ENCODE peak calls at places on chromosomes 11 and 22, in six cellular contexts. One of them, this sample, is unnamed.

GRCh38 chr11:15107730-15108515 is 6.8 kb upstream of the INSC start:
- DNase-seq in neural progenitor cell: no peak
- DNase-seq in GM23248: peak; percentile 65
- DNase-seq in HCT116: no peak
- DNase-seq in GM23338: no peak
- DNase-seq in MM.1S: peak; percentile 46
- DNase-seq in this sample: peak; percentile 16

GRCh38 chr22:30314918-30315317 is 11.8 kb downstream of the TBC1D10A start:
- DNase-seq in neural progenitor cell: no peak
- DNase-seq in GM23248: no peak
- DNase-seq in HCT116: no peak
- DNase-seq in GM23338: no peak
- DNase-seq in MM.1S: no peak
- DNase-seq in this sample: no peak

GRCh38 chr11:2674681-2675131 is 25.1 kb downstream of the KCNQ1OT1 start:
- DNase-seq in neural progenitor cell: peak; percentile 22
- DNase-seq in GM23248: no peak
- DNase-seq in HCT116: no peak
- DNase-seq in GM23338: peak; percentile 16
- DNase-seq in MM.1S: no peak
- DNase-seq in this sample: no peak

GRCh38 chr11:12565406-12565805 is 108.8 kb upstream of the TEAD1 start:
- DNase-seq in neural progenitor cell: no peak
- DNase-seq in GM23248: no peak
- DNase-seq in HCT116: no peak
- DNase-seq in GM23338: no peak
- DNase-seq in MM.1S: no peak
- DNase-seq in this sample: no peak

GRCh38 chr11:32555091-32555490 is 28.5 kb upstream of the EIF3M start:
- DNase-seq in neural progenitor cell: no peak
- DNase-seq in GM23248: no peak
- DNase-seq in HCT116: no peak
- DNase-seq in GM23338: no peak
- DNase-seq in MM.1S: no peak
- DNase-seq in this sample: no peak

GRCh38 chr11:128796275-128796674 is 70.8 kb downstream of the KCNJ1 start:
- DNase-seq in neural progenitor cell: no peak
- DNase-seq in GM23248: peak; percentile 62
- DNase-seq in HCT116: no peak
- DNase-seq in GM23338: no peak
- DNase-seq in MM.1S: peak; percentile 9
- DNase-seq in this sample: peak; percentile 52

GRCh38 chr11:11148104-11148509 is 204.9 kb downstream of the CSNK2A3 start:
- DNase-seq in neural progenitor cell: peak; percentile 50
- DNase-seq in GM23248: peak; percentile 98
- DNase-seq in HCT116: no peak
- DNase-seq in GM23338: peak; percentile 77
- DNase-seq in MM.1S: no peak
- DNase-seq in this sample: peak; percentile 32

GRCh38 chr11:12680246-12680939 is 6.2 kb downstream of the TEAD1 start:
- DNase-seq in neural progenitor cell: peak; percentile 96
- DNase-seq in GM23248: peak; percentile 96
- DNase-seq in HCT116: no peak
- DNase-seq in GM23338: peak; percentile 97
- DNase-seq in MM.1S: peak; percentile 76
- DNase-seq in this sample: peak; percentile 84

GRCh38 chr22:17777005-17777716 is 2.9 kb upstream of the BID start:
- DNase-seq in neural progenitor cell: no peak
- DNase-seq in GM23248: no peak
- DNase-seq in HCT116: no peak
- DNase-seq in GM23338: no peak
- DNase-seq in MM.1S: peak; percentile 81
- DNase-seq in this sample: no peak

GRCh38 chr11:131864205-131864604 is 493.8 kb downstream of the NTM start:
- DNase-seq in neural progenitor cell: peak; percentile 60
- DNase-seq in GM23248: no peak
- DNase-seq in HCT116: no peak
- DNase-seq in GM23338: no peak
- DNase-seq in MM.1S: no peak
- DNase-seq in this sample: no peak

GRCh38 chr11:26946209-26946828 is 47.6 kb upstream of the FIBIN start:
- DNase-seq in neural progenitor cell: no peak
- DNase-seq in GM23248: peak; percentile 78
- DNase-seq in HCT116: no peak
- DNase-seq in GM23338: no peak
- DNase-seq in MM.1S: no peak
- DNase-seq in this sample: no peak
- TF ChIP-seq EZH2phosphoT487 in neural progenitor cell: no peak
- TF ChIP-seq EZH2phosphoT487 in GM23248: no peak
- TF ChIP-seq EZH2phosphoT487 in HCT116: no peak
- TF ChIP-seq EZH2phosphoT487 in GM23338: no peak
- TF ChIP-seq EZH2phosphoT487 in MM.1S: no peak
- TF ChIP-seq EZH2phosphoT487 in this sample: no peak

GRCh38 chr22:41912338-41913039 is 2.4 kb downstream of the SHISA8 start:
- DNase-seq in neural progenitor cell: no peak
- DNase-seq in GM23248: no peak
- DNase-seq in HCT116: no peak
- DNase-seq in GM23338: no peak
- DNase-seq in MM.1S: no peak
- DNase-seq in this sample: no peak
- TF ChIP-seq EZH2 in neural progenitor cell: no peak
- TF ChIP-seq EZH2 in GM23248: no peak
- TF ChIP-seq EZH2 in HCT116: no peak
- TF ChIP-seq EZH2 in GM23338: no peak
- TF ChIP-seq EZH2 in MM.1S: no peak
- TF ChIP-seq EZH2 in this sample: no peak

DNA sequence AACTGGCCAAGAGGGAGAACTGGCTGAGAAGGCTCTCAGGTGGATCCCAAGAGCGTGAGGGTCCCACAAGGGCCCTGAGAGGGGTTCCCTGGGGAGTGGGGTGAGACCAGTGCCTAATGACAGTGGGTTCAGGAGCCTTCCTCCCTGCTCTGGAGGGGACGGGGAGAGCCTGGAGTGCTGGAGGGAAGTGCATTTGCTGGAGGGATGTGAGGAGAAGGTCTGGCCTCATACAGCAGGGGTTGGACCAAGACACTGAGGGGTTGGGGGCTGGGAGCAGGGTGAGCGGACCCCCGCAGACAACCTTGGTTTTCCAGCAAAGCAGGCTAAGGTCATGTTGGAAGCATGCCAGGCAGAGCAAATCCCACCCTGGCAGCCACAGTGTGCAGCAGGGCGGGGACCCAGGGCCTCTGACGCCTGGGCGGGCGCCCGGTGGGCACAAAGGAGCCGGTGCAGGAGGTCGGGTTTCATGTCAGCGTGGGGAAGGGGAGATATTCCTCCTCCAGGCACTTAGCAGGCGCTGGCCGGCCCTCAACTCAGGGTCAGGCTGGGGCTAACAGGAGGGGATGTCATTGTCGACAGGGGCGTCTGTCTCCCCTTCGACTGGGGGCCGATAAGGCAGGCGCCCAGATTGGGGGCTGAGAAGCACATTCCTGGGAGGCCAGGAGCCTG is 3.1 kb upstream of the DERL3 start:
- DNase-seq in neural progenitor cell: peak; percentile 51
- DNase-seq in GM23248: no peak
- DNase-seq in HCT116: no peak
- DNase-seq in GM23338: peak; percentile 34
- DNase-seq in MM.1S: no peak
- DNase-seq in this sample: no peak
- H2AFZ ChIP-seq in neural progenitor cell: no peak overlapping the region
- H2AFZ ChIP-seq in GM23248: no peak overlapping the region
- H2AFZ ChIP-seq in HCT116: no peak overlapping the region
- H2AFZ ChIP-seq in GM23338: peak overlapping the region; percentile 56
- H2AFZ ChIP-seq in MM.1S: no peak overlapping the region
- H2AFZ ChIP-seq in this sample: no peak overlapping the region

DNA sequence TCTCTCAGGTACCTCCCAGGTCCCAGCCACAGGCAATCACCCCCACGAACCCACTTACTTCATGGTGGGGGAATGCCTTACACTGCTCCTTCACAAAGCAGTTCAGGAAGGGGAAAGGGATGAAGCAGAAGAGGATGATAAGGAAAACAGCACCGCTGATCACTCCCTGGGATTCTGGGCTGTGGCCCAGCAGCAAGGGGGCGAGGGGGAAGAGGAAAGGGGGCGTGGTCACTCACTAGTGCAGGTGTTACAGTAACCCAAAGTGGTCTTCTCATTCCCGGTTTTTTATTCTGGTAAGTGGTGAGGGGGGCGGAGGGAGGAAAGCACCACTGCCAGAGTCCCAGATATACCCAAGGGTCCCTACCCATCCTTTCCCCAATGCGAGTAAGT is 698 bp downstream of the DPAGT1 start:
- DNase-seq in neural progenitor cell: peak; percentile 48
- DNase-seq in GM23248: peak; percentile 16
- DNase-seq in HCT116: no peak
- DNase-seq in GM23338: peak; percentile 68
- DNase-seq in MM.1S: no peak
- DNase-seq in this sample: no peak
- TF ChIP-seq EZH2phosphoT487 in neural progenitor cell: no peak
- TF ChIP-seq EZH2phosphoT487 in GM23248: no peak
- TF ChIP-seq EZH2phosphoT487 in HCT116: no peak
- TF ChIP-seq EZH2phosphoT487 in GM23338: no peak
- TF ChIP-seq EZH2phosphoT487 in MM.1S: no peak
- TF ChIP-seq EZH2phosphoT487 in this sample: no peak

GRCh38 chr11:18036456-18036855 is 9.6 kb downstream of the TPH1 start:
- DNase-seq in neural progenitor cell: no peak
- DNase-seq in GM23248: no peak
- DNase-seq in HCT116: no peak
- DNase-seq in GM23338: no peak
- DNase-seq in MM.1S: no peak
- DNase-seq in this sample: no peak
- TF ChIP-seq EZH2 in neural progenitor cell: no peak
- TF ChIP-seq EZH2 in GM23248: no peak
- TF ChIP-seq EZH2 in HCT116: no peak
- TF ChIP-seq EZH2 in GM23338: no peak
- TF ChIP-seq EZH2 in MM.1S: no peak
- TF ChIP-seq EZH2 in this sample: no peak

GRCh38 chr11:124078591-124078990 is 36.7 kb upstream of the VWA5A start:
- DNase-seq in neural progenitor cell: no peak
- DNase-seq in GM23248: no peak
- DNase-seq in HCT116: no peak
- DNase-seq in GM23338: no peak
- DNase-seq in MM.1S: no peak
- DNase-seq in this sample: no peak

GRCh38 chr11:124074554-124074953 is 33.4 kb upstream of the OR10G7 start:
- DNase-seq in neural progenitor cell: no peak
- DNase-seq in GM23248: no peak
- DNase-seq in HCT116: no peak
- DNase-seq in GM23338: no peak
- DNase-seq in MM.1S: no peak
- DNase-seq in this sample: no peak

GRCh38 chr11:124077266-124077665 is 36.1 kb upstream of the OR10G7 start:
- DNase-seq in neural progenitor cell: no peak
- DNase-seq in GM23248: no peak
- DNase-seq in HCT116: no peak
- DNase-seq in GM23338: no peak
- DNase-seq in MM.1S: no peak
- DNase-seq in this sample: no peak

GRCh38 chr11:124075492-124075840 is 34.3 kb upstream of the OR10G7 start:
- DNase-seq in neural progenitor cell: no peak
- DNase-seq in GM23248: no peak
- DNase-seq in HCT116: no peak
- DNase-seq in GM23338: no peak
- DNase-seq in MM.1S: no peak
- DNase-seq in this sample: no peak

DNA sequence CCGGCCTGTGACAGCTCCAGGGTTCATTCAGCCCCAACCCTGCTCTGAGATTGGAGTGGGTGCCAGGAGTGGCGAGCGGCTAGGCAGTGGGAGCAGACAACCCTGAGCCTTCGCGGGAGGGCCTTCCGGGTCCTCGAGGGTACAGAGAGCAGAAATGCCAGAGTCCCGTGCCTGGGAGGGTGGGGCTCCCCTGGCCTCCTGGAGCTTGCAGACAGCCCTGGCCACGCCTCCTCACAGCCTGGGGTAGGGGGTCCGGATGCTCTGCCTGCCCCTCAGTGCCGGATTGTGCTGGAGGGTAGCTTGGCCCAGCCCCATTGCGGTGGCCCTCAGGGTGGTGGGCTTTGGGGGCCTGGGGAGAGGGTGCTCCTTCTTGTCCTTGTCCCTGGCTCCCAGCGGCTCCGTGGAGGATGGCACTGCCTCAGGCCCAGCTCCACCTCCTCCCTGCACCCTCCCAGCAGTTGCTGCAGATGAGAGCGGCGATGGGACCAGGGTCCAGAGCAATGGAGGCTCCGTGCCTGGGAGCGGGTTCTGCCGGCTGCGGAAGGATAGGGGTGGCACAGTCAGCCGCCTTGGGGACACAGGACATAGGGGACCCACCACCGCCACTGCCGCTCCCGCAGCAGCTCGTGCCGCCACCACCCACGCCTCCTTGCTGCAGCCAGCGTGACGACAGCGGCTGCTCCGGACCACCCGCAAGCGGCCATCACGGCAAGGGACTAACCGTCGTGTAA is 34.9 kb upstream of the OR10G7 start:
- DNase-seq in neural progenitor cell: no peak
- DNase-seq in GM23248: peak; percentile 49
- DNase-seq in HCT116: no peak
- DNase-seq in GM23338: peak; percentile 60
- DNase-seq in MM.1S: no peak
- DNase-seq in this sample: no peak
- H2AFZ ChIP-seq in neural progenitor cell: no peak overlapping the region
- H2AFZ ChIP-seq in GM23248: peak overlapping the region; percentile 70
- H2AFZ ChIP-seq in HCT116: no peak overlapping the region
- H2AFZ ChIP-seq in GM23338: peak overlapping the region; percentile 87
- H2AFZ ChIP-seq in MM.1S: no peak overlapping the region
- H2AFZ ChIP-seq in this sample: peak overlapping the region; percentile 3

DNA sequence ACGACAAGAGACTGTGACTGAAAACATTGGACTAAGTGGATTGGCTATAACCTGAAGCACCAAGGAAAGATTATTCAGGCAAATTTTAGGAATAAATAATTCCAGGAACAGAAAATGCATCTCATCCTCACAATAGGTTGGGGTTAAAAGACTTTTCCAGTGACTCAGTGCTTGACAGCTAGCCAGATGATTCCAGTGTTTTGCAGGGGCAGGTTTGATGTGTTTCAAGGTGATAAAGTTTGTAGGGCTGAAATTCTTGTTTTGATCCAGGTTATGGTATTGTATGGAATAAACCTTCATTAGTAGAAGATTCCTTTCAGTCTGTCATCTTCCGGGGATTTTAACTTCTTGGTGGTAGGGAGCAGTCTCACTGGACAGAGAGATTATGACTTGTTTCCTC is 2.3 kb downstream of the EXT2 start:
- DNase-seq in neural progenitor cell: no peak
- DNase-seq in GM23248: peak; percentile 35
- DNase-seq in HCT116: no peak
- DNase-seq in GM23338: no peak
- DNase-seq in MM.1S: no peak
- DNase-seq in this sample: peak; percentile 64
- TF ChIP-seq EZH2phosphoT487 in neural progenitor cell: no peak
- TF ChIP-seq EZH2phosphoT487 in GM23248: no peak
- TF ChIP-seq EZH2phosphoT487 in HCT116: no peak
- TF ChIP-seq EZH2phosphoT487 in GM23338: no peak
- TF ChIP-seq EZH2phosphoT487 in MM.1S: no peak
- TF ChIP-seq EZH2phosphoT487 in this sample: no peak

This sample was measured in PC-3.